ENCODE peak calls at places on chromosomes 4 and X, in four cellular contexts. One of them, this sample, is unnamed.

GRCh38 chr4:96713271-96713670 is 873.4 kb downstream of the PDHA2 start:
- DNase-seq in mesenchymal stem cell: peak; percentile 5
- DNase-seq in HFF-Myc: no peak
- DNase-seq in IMR-90: no peak
- DNase-seq in this sample: no peak

GRCh38 chrX:137387646-137388045 is 178.3 kb upstream of the ZIC3 start:
- DNase-seq in mesenchymal stem cell: no peak
- DNase-seq in HFF-Myc: no peak
- DNase-seq in IMR-90: no peak
- DNase-seq in this sample: no peak

GRCh38 chr4:112516401-112517066 is 554 bp upstream of the NEUROG2 start:
- DNase-seq in mesenchymal stem cell: no peak
- DNase-seq in HFF-Myc: no peak
- DNase-seq in IMR-90: no peak
- DNase-seq in this sample: no peak

GRCh38 chr4:3786196-3786869 is 20.1 kb downstream of the ADRA2C start:
- DNase-seq in mesenchymal stem cell: no peak
- DNase-seq in HFF-Myc: no peak
- DNase-seq in IMR-90: no peak
- DNase-seq in this sample: no peak

GRCh38 chr4:86036729-86037128 is 323.1 kb downstream of the MAPK10 start:
- DNase-seq in mesenchymal stem cell: peak; percentile 73
- DNase-seq in HFF-Myc: no peak
- DNase-seq in IMR-90: peak; percentile 69
- DNase-seq in this sample: peak; percentile 55

GRCh38 chr4:151197258-151197657 is 79.7 kb upstream of the PRSS48 start:
- DNase-seq in mesenchymal stem cell: no peak
- DNase-seq in HFF-Myc: no peak
- DNase-seq in IMR-90: no peak
- DNase-seq in this sample: no peak

GRCh38 chr4:6591305-6591704 is 16.3 kb downstream of the MAN2B2 start:
- DNase-seq in mesenchymal stem cell: no peak
- DNase-seq in HFF-Myc: no peak
- DNase-seq in IMR-90: no peak
- DNase-seq in this sample: no peak

GRCh38 chr4:106063009-106063408 is 167.7 kb downstream of the NPNT start:
- DNase-seq in mesenchymal stem cell: no peak
- DNase-seq in HFF-Myc: no peak
- DNase-seq in IMR-90: peak; percentile 45
- DNase-seq in this sample: no peak

GRCh38 chrX:111168314-111168713 is 72.3 kb downstream of the PAK3 start:
- DNase-seq in mesenchymal stem cell: peak; percentile 24
- DNase-seq in HFF-Myc: no peak
- DNase-seq in IMR-90: peak; percentile 0
- DNase-seq in this sample: peak; percentile 42

GRCh38 chr4:7964890-7965662 is 25.4 kb upstream of the AFAP1 start:
- DNase-seq in mesenchymal stem cell: peak; percentile 57
- DNase-seq in HFF-Myc: no peak
- DNase-seq in IMR-90: peak; percentile 71
- DNase-seq in this sample: no peak

GRCh38 chr4:67700119-67700873 is 659 bp downstream of the UBA6 start:
- DNase-seq in mesenchymal stem cell: peak; percentile 39
- DNase-seq in HFF-Myc: no peak
- DNase-seq in IMR-90: peak; percentile 27
- DNase-seq in this sample: peak; percentile 27

GRCh38 chr4:67697860-67698655 is 2.9 kb downstream of the UBA6 start:
- DNase-seq in mesenchymal stem cell: no peak
- DNase-seq in HFF-Myc: no peak
- DNase-seq in IMR-90: no peak
- DNase-seq in this sample: no peak

GRCh38 chr4:67694662-67695061 is 6.3 kb downstream of the UBA6 start:
- DNase-seq in mesenchymal stem cell: no peak
- DNase-seq in HFF-Myc: no peak
- DNase-seq in IMR-90: no peak
- DNase-seq in this sample: no peak

GRCh38 chr4:67699603-67700002 is 1.4 kb downstream of the UBA6 start:
- DNase-seq in mesenchymal stem cell: no peak
- DNase-seq in HFF-Myc: no peak
- DNase-seq in IMR-90: no peak
- DNase-seq in this sample: no peak

GRCh38 chr4:67696061-67696460 is 4.9 kb downstream of the UBA6 start:
- DNase-seq in mesenchymal stem cell: no peak
- DNase-seq in HFF-Myc: no peak
- DNase-seq in IMR-90: no peak
- DNase-seq in this sample: no peak
- H3K4me3 ChIP-seq in mesenchymal stem cell: no peak overlapping the region
- H3K4me3 ChIP-seq in HFF-Myc: no peak overlapping the region
- H3K4me3 ChIP-seq in IMR-90: no peak overlapping the region
- H3K4me3 ChIP-seq in this sample: no peak overlapping the region

DNA sequence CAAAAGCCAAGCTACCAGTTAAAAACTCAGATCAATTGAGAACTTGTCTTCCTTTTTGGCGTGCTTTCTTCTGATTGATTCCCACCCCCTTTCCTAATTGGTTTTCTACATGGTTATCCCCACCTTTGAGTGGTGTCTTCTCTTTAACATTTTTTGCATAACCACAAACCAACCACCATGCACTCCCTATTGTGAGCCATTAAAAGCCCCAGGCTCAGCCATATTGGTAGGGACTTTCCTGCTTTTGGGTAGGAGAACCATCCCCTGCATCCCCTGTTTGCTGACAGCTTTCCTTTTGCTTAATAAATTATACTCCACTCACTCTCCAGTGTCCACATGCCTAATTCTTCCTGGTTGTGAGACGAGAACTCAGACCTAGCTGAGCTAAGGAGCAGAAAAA is 1651.4 kb upstream of the IGFBP7 start:
- DNase-seq in mesenchymal stem cell: no peak
- DNase-seq in HFF-Myc: no peak
- DNase-seq in IMR-90: no peak
- DNase-seq in this sample: no peak
- H3K4me3 ChIP-seq in mesenchymal stem cell: no peak overlapping the region
- H3K4me3 ChIP-seq in HFF-Myc: no peak overlapping the region
- H3K4me3 ChIP-seq in IMR-90: no peak overlapping the region
- H3K4me3 ChIP-seq in this sample: no peak overlapping the region

GRCh38 chrX:108439961-108440696 is 491 bp downstream of the COL4A5 start:
- DNase-seq in mesenchymal stem cell: no peak
- DNase-seq in HFF-Myc: no peak
- DNase-seq in IMR-90: peak; percentile 21
- DNase-seq in this sample: peak; percentile 58
- H3K4me3 ChIP-seq in mesenchymal stem cell: peak overlapping the region; percentile 65
- H3K4me3 ChIP-seq in HFF-Myc: peak overlapping the region; percentile 59
- H3K4me3 ChIP-seq in IMR-90: peak overlapping the region; percentile 89
- H3K4me3 ChIP-seq in this sample: peak overlapping the region; percentile 83

DNA sequence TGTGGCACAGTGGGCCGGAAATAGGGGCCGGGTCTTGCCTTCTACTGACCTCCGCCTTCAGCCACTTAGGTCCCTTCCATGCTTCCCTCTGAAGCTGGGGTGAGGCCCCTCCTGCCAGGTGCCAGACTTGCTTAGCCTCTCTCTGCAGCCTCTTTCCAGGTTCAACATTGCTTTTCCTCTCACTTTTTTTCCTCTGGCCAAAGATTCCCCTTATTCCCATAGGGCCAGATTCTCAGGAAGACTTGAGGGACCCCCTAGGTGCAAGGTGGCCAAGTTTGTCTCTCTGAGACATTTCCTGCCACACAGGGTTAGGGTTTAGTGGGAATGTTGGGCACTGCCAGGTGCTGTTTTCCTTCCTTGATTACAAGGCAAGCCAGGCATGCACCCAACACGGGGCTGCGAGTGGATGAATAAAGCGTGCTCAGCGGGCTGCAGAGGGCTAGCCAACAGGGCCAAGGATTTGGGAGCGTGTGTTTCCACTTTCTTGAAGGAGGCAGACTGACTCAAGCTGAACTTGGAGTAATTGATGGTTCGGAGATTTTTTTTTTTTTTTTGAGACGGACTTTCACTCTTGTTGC is 7.6 kb upstream of the GJB1 start:
- DNase-seq in mesenchymal stem cell: no peak
- DNase-seq in HFF-Myc: no peak
- DNase-seq in IMR-90: no peak
- DNase-seq in this sample: no peak
- H3K4me3 ChIP-seq in mesenchymal stem cell: no peak overlapping the region
- H3K4me3 ChIP-seq in HFF-Myc: no peak overlapping the region
- H3K4me3 ChIP-seq in IMR-90: no peak overlapping the region
- H3K4me3 ChIP-seq in this sample: no peak overlapping the region

DNA sequence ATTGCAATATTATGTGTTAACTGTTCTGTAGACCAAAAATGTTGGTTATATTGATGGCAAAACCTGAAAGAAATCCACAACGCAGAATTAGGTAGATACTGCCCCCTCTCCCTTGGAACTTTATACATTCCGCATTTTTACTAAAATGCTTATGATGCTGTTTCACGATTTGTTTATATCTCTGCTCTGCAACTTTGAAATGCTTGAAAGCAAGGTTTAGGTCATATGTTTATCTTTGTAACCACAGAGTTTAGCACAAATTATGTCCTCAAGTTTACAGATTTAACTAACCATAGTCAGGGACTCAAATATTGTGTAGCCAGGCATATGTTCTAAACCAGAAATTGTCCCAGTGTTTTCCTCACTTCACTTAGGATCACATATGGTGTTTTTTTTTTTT is 66.1 kb upstream of the H2AZ1 start:
- DNase-seq in mesenchymal stem cell: peak; percentile 85
- DNase-seq in HFF-Myc: peak; percentile 16
- DNase-seq in IMR-90: peak; percentile 90
- DNase-seq in this sample: peak; percentile 70
- H3K4me3 ChIP-seq in mesenchymal stem cell: no peak overlapping the region
- H3K4me3 ChIP-seq in HFF-Myc: no peak overlapping the region
- H3K4me3 ChIP-seq in IMR-90: no peak overlapping the region
- H3K4me3 ChIP-seq in this sample: no peak overlapping the region

DNA sequence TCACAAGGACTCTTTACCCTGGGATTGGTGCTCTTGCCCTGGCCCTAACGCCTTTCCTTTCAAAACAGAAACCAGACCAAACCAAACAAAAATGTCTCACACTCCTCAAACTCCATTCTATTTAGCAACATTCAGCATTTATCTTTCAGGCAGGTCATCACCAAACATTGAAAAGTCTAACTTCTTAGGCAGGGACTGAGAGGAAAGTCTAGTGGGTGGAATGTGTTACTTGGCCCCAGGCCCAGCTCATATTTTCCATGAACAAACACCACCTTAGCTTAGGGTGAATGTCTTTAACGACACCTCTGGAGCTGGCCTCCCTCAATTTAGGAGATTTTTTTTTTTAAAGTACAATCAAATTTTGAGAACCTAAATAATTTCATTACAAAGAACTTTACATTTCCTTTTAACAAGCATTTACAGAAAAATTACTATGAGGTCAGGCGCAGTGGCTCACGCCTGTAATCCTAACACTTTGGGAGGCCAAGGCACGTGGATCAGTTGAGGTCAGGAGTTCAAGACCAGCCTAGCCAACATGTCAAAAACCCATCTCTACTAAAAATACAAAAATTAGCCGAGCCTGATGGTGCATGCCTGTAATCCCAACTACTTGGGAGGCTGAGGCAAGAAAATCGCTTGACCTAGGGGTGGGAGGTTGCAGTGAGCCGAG is 10.2 kb upstream of the N4BP2 start:
- DNase-seq in mesenchymal stem cell: peak; percentile 64
- DNase-seq in HFF-Myc: no peak
- DNase-seq in IMR-90: peak; percentile 64
- DNase-seq in this sample: peak; percentile 71
- H3K4me3 ChIP-seq in mesenchymal stem cell: no peak overlapping the region
- H3K4me3 ChIP-seq in HFF-Myc: no peak overlapping the region
- H3K4me3 ChIP-seq in IMR-90: no peak overlapping the region
- H3K4me3 ChIP-seq in this sample: no peak overlapping the region

DNA sequence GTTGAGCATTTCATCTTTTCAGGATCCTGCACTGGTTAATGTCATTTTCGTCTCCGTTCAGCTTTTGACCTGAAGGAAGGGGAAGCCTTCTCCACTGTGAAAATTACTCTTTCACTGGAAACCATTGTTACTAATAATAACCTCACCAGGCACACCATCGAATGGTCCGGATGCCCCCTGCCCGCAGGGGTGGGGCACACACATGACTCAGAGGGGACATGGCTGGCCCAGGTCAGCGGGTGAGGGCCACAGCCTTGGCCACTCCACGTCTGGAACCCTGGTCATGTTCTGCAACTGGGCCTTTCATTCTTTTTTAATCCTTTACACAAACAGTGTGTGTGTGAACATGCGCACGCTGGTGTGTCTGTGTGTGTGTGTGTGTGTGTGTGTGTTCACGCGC is 191.8 kb downstream of the BCOR start:
- DNase-seq in mesenchymal stem cell: peak; percentile 49
- DNase-seq in HFF-Myc: no peak
- DNase-seq in IMR-90: no peak
- DNase-seq in this sample: no peak
- H3K4me3 ChIP-seq in mesenchymal stem cell: no peak overlapping the region
- H3K4me3 ChIP-seq in HFF-Myc: no peak overlapping the region
- H3K4me3 ChIP-seq in IMR-90: no peak overlapping the region
- H3K4me3 ChIP-seq in this sample: no peak overlapping the region

GRCh38 chr4:164579270-164579942 is 174.5 kb upstream of the SMIM31 start:
- DNase-seq in mesenchymal stem cell: no peak
- DNase-seq in HFF-Myc: no peak
- DNase-seq in IMR-90: no peak
- DNase-seq in this sample: no peak
- H3K4me3 ChIP-seq in mesenchymal stem cell: no peak overlapping the region
- H3K4me3 ChIP-seq in HFF-Myc: no peak overlapping the region
- H3K4me3 ChIP-seq in IMR-90: no peak overlapping the region
- H3K4me3 ChIP-seq in this sample: no peak overlapping the region

DNA sequence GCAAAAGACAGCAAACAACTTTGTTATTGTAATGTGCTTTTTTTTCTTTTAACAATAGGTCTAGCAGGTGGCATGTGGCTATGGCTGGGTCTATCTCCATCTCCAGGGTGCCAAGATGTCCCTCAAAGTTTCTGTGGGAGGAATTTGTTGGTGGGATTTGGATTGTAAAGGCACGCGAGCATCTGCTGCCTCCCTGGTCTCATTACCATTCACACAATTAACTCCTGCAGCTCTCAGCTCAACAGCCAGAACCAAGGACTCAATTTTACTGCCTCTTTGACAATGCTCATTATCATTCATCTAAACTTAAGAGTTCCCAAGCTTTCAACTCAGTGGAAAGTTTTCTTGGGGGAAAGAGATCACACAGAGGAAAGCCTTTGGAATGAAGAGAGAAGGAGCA is 10.9 kb upstream of the PCDH18 start:
- DNase-seq in mesenchymal stem cell: no peak
- DNase-seq in HFF-Myc: no peak
- DNase-seq in IMR-90: no peak
- DNase-seq in this sample: no peak
- H3K4me3 ChIP-seq in mesenchymal stem cell: no peak overlapping the region
- H3K4me3 ChIP-seq in HFF-Myc: no peak overlapping the region
- H3K4me3 ChIP-seq in IMR-90: no peak overlapping the region
- H3K4me3 ChIP-seq in this sample: peak overlapping the region; percentile 84

This sample was measured in adipocyte.